ENCODE peak calls at places on chromosomes 5 and 9, in nine cellular contexts. One of them, this sample, is unnamed.

GRCh38 chr5:176880393-176881020 is 18.6 kb downstream of the HK3 start:
- DNase-seq in NCI-H345: no peak
- DNase-seq in MCF 10A: no peak
- DNase-seq in NCI-H1694: no peak
- DNase-seq in HuH-7: no peak
- DNase-seq in activated naive CD4-positive, alpha-beta T cell treated with anti-CD3 and anti-CD28 coated beads for 36 hours: no peak
- DNase-seq in NCI-H146: no peak
- DNase-seq in NCI-H1092: no peak
- DNase-seq in AG08396: peak; percentile 20
- DNase-seq in this sample: no peak

GRCh38 chr5:57349214-57349613 is 133.4 kb downstream of the ACTBL2 start:
- DNase-seq in NCI-H345: no peak
- DNase-seq in MCF 10A: no peak
- DNase-seq in NCI-H1694: no peak
- DNase-seq in HuH-7: no peak
- DNase-seq in activated naive CD4-positive, alpha-beta T cell treated with anti-CD3 and anti-CD28 coated beads for 36 hours: no peak
- DNase-seq in NCI-H146: no peak
- DNase-seq in NCI-H1092: no peak
- DNase-seq in AG08396: no peak
- DNase-seq in this sample: no peak

GRCh38 chr5:156929366-156929948 is 33.6 kb downstream of the TIMD4 start:
- DNase-seq in NCI-H345: no peak
- DNase-seq in MCF 10A: no peak
- DNase-seq in NCI-H1694: no peak
- DNase-seq in HuH-7: no peak
- DNase-seq in activated naive CD4-positive, alpha-beta T cell treated with anti-CD3 and anti-CD28 coated beads for 36 hours: peak; percentile 29
- DNase-seq in NCI-H146: no peak
- DNase-seq in NCI-H1092: no peak
- DNase-seq in AG08396: no peak
- DNase-seq in this sample: no peak

GRCh38 chr5:6720561-6720921 is 7.3 kb downstream of the TENT4A start:
- DNase-seq in NCI-H345: no peak
- DNase-seq in MCF 10A: no peak
- DNase-seq in NCI-H1694: no peak
- DNase-seq in HuH-7: no peak
- DNase-seq in activated naive CD4-positive, alpha-beta T cell treated with anti-CD3 and anti-CD28 coated beads for 36 hours: no peak
- DNase-seq in NCI-H146: no peak
- DNase-seq in NCI-H1092: no peak
- DNase-seq in AG08396: no peak
- DNase-seq in this sample: no peak

GRCh38 chr5:135337064-135337463 is 62.0 kb downstream of the MACROH2A1 start:
- DNase-seq in NCI-H345: no peak
- DNase-seq in MCF 10A: no peak
- DNase-seq in NCI-H1694: peak; percentile 79
- DNase-seq in HuH-7: no peak
- DNase-seq in activated naive CD4-positive, alpha-beta T cell treated with anti-CD3 and anti-CD28 coated beads for 36 hours: no peak
- DNase-seq in NCI-H146: no peak
- DNase-seq in NCI-H1092: no peak
- DNase-seq in AG08396: no peak
- DNase-seq in this sample: no peak

GRCh38 chr9:131020862-131021261 is 11.9 kb downstream of the LAMC3 start:
- DNase-seq in NCI-H345: no peak
- DNase-seq in MCF 10A: no peak
- DNase-seq in NCI-H1694: no peak
- DNase-seq in HuH-7: no peak
- DNase-seq in activated naive CD4-positive, alpha-beta T cell treated with anti-CD3 and anti-CD28 coated beads for 36 hours: no peak
- DNase-seq in NCI-H146: no peak
- DNase-seq in NCI-H1092: no peak
- DNase-seq in AG08396: no peak
- DNase-seq in this sample: no peak

GRCh38 chr5:81068063-81068462 is 107.9 kb downstream of the RASGRF2 start:
- DNase-seq in NCI-H345: no peak
- DNase-seq in MCF 10A: no peak
- DNase-seq in NCI-H1694: no peak
- DNase-seq in HuH-7: no peak
- DNase-seq in activated naive CD4-positive, alpha-beta T cell treated with anti-CD3 and anti-CD28 coated beads for 36 hours: no peak
- DNase-seq in NCI-H146: no peak
- DNase-seq in NCI-H1092: no peak
- DNase-seq in AG08396: no peak
- DNase-seq in this sample: no peak

GRCh38 chr9:114314881-114315722 is 7.8 kb upstream of the ORM1 start:
- DNase-seq in NCI-H345: no peak
- DNase-seq in MCF 10A: peak; percentile 26
- DNase-seq in NCI-H1694: no peak
- DNase-seq in HuH-7: no peak
- DNase-seq in activated naive CD4-positive, alpha-beta T cell treated with anti-CD3 and anti-CD28 coated beads for 36 hours: no peak
- DNase-seq in NCI-H146: no peak
- DNase-seq in NCI-H1092: no peak
- DNase-seq in AG08396: no peak
- DNase-seq in this sample: no peak

GRCh38 chr5:154110781-154111180 is 72.0 kb downstream of the MFAP3 start:
- DNase-seq in NCI-H345: no peak
- DNase-seq in MCF 10A: peak; percentile 11
- DNase-seq in NCI-H1694: no peak
- DNase-seq in HuH-7: no peak
- DNase-seq in activated naive CD4-positive, alpha-beta T cell treated with anti-CD3 and anti-CD28 coated beads for 36 hours: no peak
- DNase-seq in NCI-H146: no peak
- DNase-seq in NCI-H1092: no peak
- DNase-seq in AG08396: no peak
- DNase-seq in this sample: peak; percentile 15

GRCh38 chr5:111948517-111948916 is 191.5 kb upstream of the NREP start:
- DNase-seq in NCI-H345: no peak
- DNase-seq in MCF 10A: peak; percentile 68
- DNase-seq in NCI-H1694: no peak
- DNase-seq in HuH-7: no peak
- DNase-seq in activated naive CD4-positive, alpha-beta T cell treated with anti-CD3 and anti-CD28 coated beads for 36 hours: no peak
- DNase-seq in NCI-H146: no peak
- DNase-seq in NCI-H1092: no peak
- DNase-seq in AG08396: peak; percentile 33
- DNase-seq in this sample: peak; percentile 85

GRCh38 chr5:99156688-99157087 is 227.9 kb upstream of the CHD1 start:
- DNase-seq in NCI-H345: no peak
- DNase-seq in MCF 10A: no peak
- DNase-seq in NCI-H1694: no peak
- DNase-seq in HuH-7: no peak
- DNase-seq in activated naive CD4-positive, alpha-beta T cell treated with anti-CD3 and anti-CD28 coated beads for 36 hours: no peak
- DNase-seq in NCI-H146: no peak
- DNase-seq in NCI-H1092: no peak
- DNase-seq in AG08396: no peak
- DNase-seq in this sample: no peak

GRCh38 chr9:136531904-136532798 is 13.7 kb downstream of the NOTCH1 start:
- DNase-seq in NCI-H345: no peak
- DNase-seq in MCF 10A: no peak
- DNase-seq in NCI-H1694: no peak
- DNase-seq in HuH-7: no peak
- DNase-seq in activated naive CD4-positive, alpha-beta T cell treated with anti-CD3 and anti-CD28 coated beads for 36 hours: peak; percentile 40
- DNase-seq in NCI-H146: no peak
- DNase-seq in NCI-H1092: no peak
- DNase-seq in AG08396: no peak
- DNase-seq in this sample: no peak

GRCh38 chr9:136489731-136490130 is 6.9 kb upstream of the SEC16A start:
- DNase-seq in NCI-H345: no peak
- DNase-seq in MCF 10A: no peak
- DNase-seq in NCI-H1694: no peak
- DNase-seq in HuH-7: no peak
- DNase-seq in activated naive CD4-positive, alpha-beta T cell treated with anti-CD3 and anti-CD28 coated beads for 36 hours: no peak
- DNase-seq in NCI-H146: no peak
- DNase-seq in NCI-H1092: no peak
- DNase-seq in AG08396: no peak
- DNase-seq in this sample: no peak

GRCh38 chr5:74632947-74633356 is 7.6 kb downstream of the ENC1 start:
- DNase-seq in NCI-H345: no peak
- DNase-seq in MCF 10A: peak; percentile 66
- DNase-seq in NCI-H1694: no peak
- DNase-seq in HuH-7: no peak
- DNase-seq in activated naive CD4-positive, alpha-beta T cell treated with anti-CD3 and anti-CD28 coated beads for 36 hours: no peak
- DNase-seq in NCI-H146: no peak
- DNase-seq in NCI-H1092: no peak
- DNase-seq in AG08396: no peak
- DNase-seq in this sample: peak; percentile 83

GRCh38 chr5:67921004-67921601 is 294.5 kb upstream of the PIK3R1 start:
- DNase-seq in NCI-H345: no peak
- DNase-seq in MCF 10A: no peak
- DNase-seq in NCI-H1694: no peak
- DNase-seq in HuH-7: no peak
- DNase-seq in activated naive CD4-positive, alpha-beta T cell treated with anti-CD3 and anti-CD28 coated beads for 36 hours: no peak
- DNase-seq in NCI-H146: no peak
- DNase-seq in NCI-H1092: no peak
- DNase-seq in AG08396: no peak
- DNase-seq in this sample: no peak

GRCh38 chr9:133575673-133576590 is 33.3 kb downstream of the FAM163B start:
- DNase-seq in NCI-H345: peak; percentile 36
- DNase-seq in MCF 10A: no peak
- DNase-seq in NCI-H1694: no peak
- DNase-seq in HuH-7: no peak
- DNase-seq in activated naive CD4-positive, alpha-beta T cell treated with anti-CD3 and anti-CD28 coated beads for 36 hours: no peak
- DNase-seq in NCI-H146: no peak
- DNase-seq in NCI-H1092: no peak
- DNase-seq in AG08396: no peak
- DNase-seq in this sample: no peak

GRCh38 chr5:159777049-159777448 is 139.2 kb upstream of the ADRA1B start:
- DNase-seq in NCI-H345: no peak
- DNase-seq in MCF 10A: no peak
- DNase-seq in NCI-H1694: peak; percentile 61
- DNase-seq in HuH-7: no peak
- DNase-seq in activated naive CD4-positive, alpha-beta T cell treated with anti-CD3 and anti-CD28 coated beads for 36 hours: no peak
- DNase-seq in NCI-H146: no peak
- DNase-seq in NCI-H1092: no peak
- DNase-seq in AG08396: no peak
- DNase-seq in this sample: no peak

GRCh38 chr5:128536229-128536860 is 1.7 kb downstream of the FBN2 start:
- DNase-seq in NCI-H345: no peak
- DNase-seq in MCF 10A: peak; percentile 14
- DNase-seq in NCI-H1694: no peak
- DNase-seq in HuH-7: no peak
- DNase-seq in activated naive CD4-positive, alpha-beta T cell treated with anti-CD3 and anti-CD28 coated beads for 36 hours: no peak
- DNase-seq in NCI-H146: no peak
- DNase-seq in NCI-H1092: no peak
- DNase-seq in AG08396: no peak
- DNase-seq in this sample: no peak

GRCh38 chr9:36746415-36746814 is 173.7 kb downstream of the MELK start:
- DNase-seq in NCI-H345: no peak
- DNase-seq in MCF 10A: no peak
- DNase-seq in NCI-H1694: no peak
- DNase-seq in HuH-7: no peak
- DNase-seq in activated naive CD4-positive, alpha-beta T cell treated with anti-CD3 and anti-CD28 coated beads for 36 hours: no peak
- DNase-seq in NCI-H146: no peak
- DNase-seq in NCI-H1092: no peak
- DNase-seq in AG08396: no peak
- DNase-seq in this sample: no peak

GRCh38 chr9:72812622-72813111 is 140.2 kb downstream of the ALDH1A1 start:
- DNase-seq in NCI-H345: no peak
- DNase-seq in MCF 10A: no peak
- DNase-seq in NCI-H1694: no peak
- DNase-seq in HuH-7: no peak
- DNase-seq in activated naive CD4-positive, alpha-beta T cell treated with anti-CD3 and anti-CD28 coated beads for 36 hours: no peak
- DNase-seq in NCI-H146: no peak
- DNase-seq in NCI-H1092: no peak
- DNase-seq in AG08396: no peak
- DNase-seq in this sample: no peak

GRCh38 chr5:121090822-121091221 is 626.7 kb downstream of the PRR16 start:
- DNase-seq in NCI-H345: no peak
- DNase-seq in MCF 10A: no peak
- DNase-seq in NCI-H1694: no peak
- DNase-seq in HuH-7: no peak
- DNase-seq in activated naive CD4-positive, alpha-beta T cell treated with anti-CD3 and anti-CD28 coated beads for 36 hours: no peak
- DNase-seq in NCI-H146: no peak
- DNase-seq in NCI-H1092: no peak
- DNase-seq in AG08396: no peak
- DNase-seq in this sample: no peak

GRCh38 chr9:92637331-92637730 is 32.6 kb downstream of the IPPK start:
- DNase-seq in NCI-H345: no peak
- DNase-seq in MCF 10A: no peak
- DNase-seq in NCI-H1694: no peak
- DNase-seq in HuH-7: no peak
- DNase-seq in activated naive CD4-positive, alpha-beta T cell treated with anti-CD3 and anti-CD28 coated beads for 36 hours: no peak
- DNase-seq in NCI-H146: no peak
- DNase-seq in NCI-H1092: no peak
- DNase-seq in AG08396: no peak
- DNase-seq in this sample: no peak

GRCh38 chr5:38831117-38831516 is 14.7 kb upstream of the OSMR start:
- DNase-seq in NCI-H345: no peak
- DNase-seq in MCF 10A: no peak
- DNase-seq in NCI-H1694: no peak
- DNase-seq in HuH-7: no peak
- DNase-seq in activated naive CD4-positive, alpha-beta T cell treated with anti-CD3 and anti-CD28 coated beads for 36 hours: no peak
- DNase-seq in NCI-H146: no peak
- DNase-seq in NCI-H1092: no peak
- DNase-seq in AG08396: no peak
- DNase-seq in this sample: peak; percentile 75

GRCh38 chr5:71899865-71900342 is 180.8 kb downstream of the CARTPT start:
- DNase-seq in NCI-H345: no peak
- DNase-seq in MCF 10A: no peak
- DNase-seq in NCI-H1694: no peak
- DNase-seq in HuH-7: no peak
- DNase-seq in activated naive CD4-positive, alpha-beta T cell treated with anti-CD3 and anti-CD28 coated beads for 36 hours: no peak
- DNase-seq in NCI-H146: no peak
- DNase-seq in NCI-H1092: no peak
- DNase-seq in AG08396: no peak
- DNase-seq in this sample: peak; percentile 79

GRCh38 chr9:38662763-38663593 is 42.6 kb upstream of the ANKRD18A start:
- DNase-seq in NCI-H345: no peak
- DNase-seq in MCF 10A: peak; percentile 25
- DNase-seq in NCI-H1694: no peak
- DNase-seq in HuH-7: no peak
- DNase-seq in activated naive CD4-positive, alpha-beta T cell treated with anti-CD3 and anti-CD28 coated beads for 36 hours: no peak
- DNase-seq in NCI-H146: no peak
- DNase-seq in NCI-H1092: no peak
- DNase-seq in AG08396: no peak
- DNase-seq in this sample: no peak

GRCh38 chr5:32760091-32760509 is 49.0 kb downstream of the NPR3 start:
- DNase-seq in NCI-H345: no peak
- DNase-seq in MCF 10A: peak; percentile 79
- DNase-seq in NCI-H1694: no peak
- DNase-seq in HuH-7: no peak
- DNase-seq in activated naive CD4-positive, alpha-beta T cell treated with anti-CD3 and anti-CD28 coated beads for 36 hours: no peak
- DNase-seq in NCI-H146: no peak
- DNase-seq in NCI-H1092: no peak
- DNase-seq in AG08396: peak; percentile 57
- DNase-seq in this sample: peak; percentile 91

GRCh38 chr5:31153523-31153922 is 40.0 kb upstream of the CDH6 start:
- DNase-seq in NCI-H345: no peak
- DNase-seq in MCF 10A: peak; percentile 46
- DNase-seq in NCI-H1694: no peak
- DNase-seq in HuH-7: peak; percentile 8
- DNase-seq in activated naive CD4-positive, alpha-beta T cell treated with anti-CD3 and anti-CD28 coated beads for 36 hours: no peak
- DNase-seq in NCI-H146: no peak
- DNase-seq in NCI-H1092: no peak
- DNase-seq in AG08396: no peak
- DNase-seq in this sample: no peak

GRCh38 chr9:83584995-83585394 is 37.9 kb upstream of the IDNK start:
- DNase-seq in NCI-H345: peak; percentile 22
- DNase-seq in MCF 10A: no peak
- DNase-seq in NCI-H1694: no peak
- DNase-seq in HuH-7: no peak
- DNase-seq in activated naive CD4-positive, alpha-beta T cell treated with anti-CD3 and anti-CD28 coated beads for 36 hours: no peak
- DNase-seq in NCI-H146: peak; percentile 82
- DNase-seq in NCI-H1092: no peak
- DNase-seq in AG08396: no peak
- DNase-seq in this sample: no peak

GRCh38 chr5:68243251-68243650 is 27.7 kb downstream of the PIK3R1 start:
- DNase-seq in NCI-H345: no peak
- DNase-seq in MCF 10A: no peak
- DNase-seq in NCI-H1694: no peak
- DNase-seq in HuH-7: no peak
- DNase-seq in activated naive CD4-positive, alpha-beta T cell treated with anti-CD3 and anti-CD28 coated beads for 36 hours: no peak
- DNase-seq in NCI-H146: no peak
- DNase-seq in NCI-H1092: no peak
- DNase-seq in AG08396: no peak
- DNase-seq in this sample: peak; percentile 65

This sample was measured in M059J.